ENCODE peak calls at places on chromosomes 12 and 14, in five cellular contexts. One of them, this sample, is unnamed.

GRCh38 chr14:78737116-78737515 is 566.9 kb downstream of the NRXN3 start:
- DNase-seq in astrocyte: no peak
- DNase-seq in left colon: no peak
- DNase-seq in KG1: no peak
- DNase-seq in fibroblast of gingiva: no peak
- DNase-seq in this sample: no peak

GRCh38 chr14:101005447-101005846 is 101.9 kb upstream of the RTL1 start:
- DNase-seq in astrocyte: no peak
- DNase-seq in left colon: peak
- DNase-seq in KG1: no peak
- DNase-seq in fibroblast of gingiva: no peak
- DNase-seq in this sample: peak

GRCh38 chr14:104320611-104321086 is 182.3 kb downstream of the KIF26A start:
- DNase-seq in astrocyte: no peak
- DNase-seq in left colon: peak
- DNase-seq in KG1: no peak
- DNase-seq in fibroblast of gingiva: no peak
- DNase-seq in this sample: peak

GRCh38 chr12:44465139-44465538 is 411.0 kb downstream of the NELL2 start:
- DNase-seq in astrocyte: no peak
- DNase-seq in left colon: no peak
- DNase-seq in KG1: no peak
- DNase-seq in fibroblast of gingiva: no peak
- DNase-seq in this sample: no peak

GRCh38 chr12:51793201-51793600 is 55.3 kb downstream of the FIGNL2 start:
- DNase-seq in astrocyte: peak
- DNase-seq in left colon: no peak
- DNase-seq in KG1: no peak
- DNase-seq in fibroblast of gingiva: peak
- DNase-seq in this sample: no peak

GRCh38 chr12:3962661-3963483 is 89.7 kb upstream of the PARP11 start:
- DNase-seq in astrocyte: no peak
- DNase-seq in left colon: no peak
- DNase-seq in KG1: peak
- DNase-seq in fibroblast of gingiva: no peak
- DNase-seq in this sample: peak

GRCh38 chr12:51320311-51320694 is 3.7 kb downstream of the BIN2 start:
- DNase-seq in astrocyte: no peak
- DNase-seq in left colon: no peak
- DNase-seq in KG1: no peak
- DNase-seq in fibroblast of gingiva: no peak
- DNase-seq in this sample: no peak

GRCh38 chr14:80996049-80996901 is 40.9 kb downstream of the TSHR start:
- DNase-seq in astrocyte: peak
- DNase-seq in left colon: no peak
- DNase-seq in KG1: peak
- DNase-seq in fibroblast of gingiva: peak
- DNase-seq in this sample: no peak

GRCh38 chr12:106841471-106842302 is 67.2 kb downstream of the RIC8B start:
- DNase-seq in astrocyte: peak
- DNase-seq in left colon: no peak
- DNase-seq in KG1: peak
- DNase-seq in fibroblast of gingiva: peak
- DNase-seq in this sample: no peak

GRCh38 chr14:22487941-22488340 is 101.1 kb downstream of the DAD1 start:
- DNase-seq in astrocyte: no peak
- DNase-seq in left colon: no peak
- DNase-seq in KG1: no peak
- DNase-seq in fibroblast of gingiva: no peak
- DNase-seq in this sample: no peak

GRCh38 chr12:102551186-102551585 is 70.8 kb upstream of the IGF1 start:
- DNase-seq in astrocyte: no peak
- DNase-seq in left colon: no peak
- DNase-seq in KG1: no peak
- DNase-seq in fibroblast of gingiva: no peak
- DNase-seq in this sample: no peak

GRCh38 chr12:3348055-3348454 is 142.9 kb upstream of the PRMT8 start:
- DNase-seq in astrocyte: no peak
- DNase-seq in left colon: no peak
- DNase-seq in KG1: no peak
- DNase-seq in fibroblast of gingiva: no peak
- DNase-seq in this sample: no peak

GRCh38 chr14:62957562-62957961 is 87.7 kb downstream of the KCNH5 start:
- DNase-seq in astrocyte: peak
- DNase-seq in left colon: no peak
- DNase-seq in KG1: no peak
- DNase-seq in fibroblast of gingiva: no peak
- DNase-seq in this sample: no peak

GRCh38 chr14:95727084-95727700 is 13.3 kb upstream of the TCL1A start:
- DNase-seq in astrocyte: no peak
- DNase-seq in left colon: no peak
- DNase-seq in KG1: no peak
- DNase-seq in fibroblast of gingiva: no peak
- DNase-seq in this sample: no peak

GRCh38 chr14:56271988-56272387 is 153.8 kb downstream of the PELI2 start:
- DNase-seq in astrocyte: peak
- DNase-seq in left colon: no peak
- DNase-seq in KG1: no peak
- DNase-seq in fibroblast of gingiva: peak
- DNase-seq in this sample: no peak

GRCh38 chr14:21734457-21735074 is 60.9 kb upstream of the OR4E1 start:
- DNase-seq in astrocyte: no peak
- DNase-seq in left colon: no peak
- DNase-seq in KG1: peak
- DNase-seq in fibroblast of gingiva: no peak
- DNase-seq in this sample: no peak

GRCh38 chr14:51962678-51963077 is 26.7 kb upstream of the RTRAF start:
- DNase-seq in astrocyte: peak
- DNase-seq in left colon: no peak
- DNase-seq in KG1: no peak
- DNase-seq in fibroblast of gingiva: no peak
- DNase-seq in this sample: no peak

GRCh38 chr12:123099556-123100192 is 51.2 kb downstream of the PITPNM2 start:
- DNase-seq in astrocyte: no peak
- DNase-seq in left colon: no peak
- DNase-seq in KG1: no peak
- DNase-seq in fibroblast of gingiva: no peak
- DNase-seq in this sample: no peak

GRCh38 chr14:44785096-44785495 is 176.7 kb downstream of the KLHL28 start:
- DNase-seq in astrocyte: peak
- DNase-seq in left colon: no peak
- DNase-seq in KG1: no peak
- DNase-seq in fibroblast of gingiva: no peak
- DNase-seq in this sample: no peak

GRCh38 chr14:103132381-103133212 is 9.3 kb downstream of the TNFAIP2 start:
- DNase-seq in astrocyte: no peak
- DNase-seq in left colon: no peak
- DNase-seq in KG1: no peak
- DNase-seq in fibroblast of gingiva: no peak
- DNase-seq in this sample: no peak

GRCh38 chr14:90548455-90548854 is 151.6 kb downstream of the CALM1 start:
- DNase-seq in astrocyte: no peak
- DNase-seq in left colon: no peak
- DNase-seq in KG1: no peak
- DNase-seq in fibroblast of gingiva: no peak
- DNase-seq in this sample: no peak

GRCh38 chr12:119258149-119258548 is 76.4 kb upstream of the CCDC60 start:
- DNase-seq in astrocyte: no peak
- DNase-seq in left colon: no peak
- DNase-seq in KG1: no peak
- DNase-seq in fibroblast of gingiva: no peak
- DNase-seq in this sample: no peak

GRCh38 chr14:20327005-20327869 is 5.8 kb downstream of the CCNB1IP1 start:
- DNase-seq in astrocyte: peak
- DNase-seq in left colon: no peak
- DNase-seq in KG1: peak
- DNase-seq in fibroblast of gingiva: peak
- DNase-seq in this sample: no peak

GRCh38 chr14:36925094-36925493 is 247.3 kb downstream of the SLC25A21 start:
- DNase-seq in astrocyte: no peak
- DNase-seq in left colon: no peak
- DNase-seq in KG1: no peak
- DNase-seq in fibroblast of gingiva: no peak
- DNase-seq in this sample: no peak

GRCh38 chr12:106861984-106862894 is 87.8 kb downstream of the RIC8B start:
- DNase-seq in astrocyte: peak
- DNase-seq in left colon: no peak
- DNase-seq in KG1: no peak
- DNase-seq in fibroblast of gingiva: peak
- DNase-seq in this sample: no peak

GRCh38 chr12:53500119-53500775 is 836 bp upstream of the TARBP2 start:
- DNase-seq in astrocyte: peak
- DNase-seq in left colon: peak
- DNase-seq in KG1: no peak
- DNase-seq in fibroblast of gingiva: peak
- DNase-seq in this sample: no peak